ENCODE peak calls at places on chromosomes 5 and 9, in six cellular contexts. I is psoas muscle, C is body of pancreas, X is pancreas, W is Peyer's patch, Z is HCT116. Y is an unnamed sample.

GRCh38 chr9:75120661-75121060 is 32.3 kb downstream of the OSTF1 start:
- DNase-seq in I (no peak), C (no peak), X (no peak), W (no peak), Z (no peak), Y (no peak)

GRCh38 chr5:169149317-169149716 is 151.6 kb downstream of the SLIT3 start:
- DNase-seq in I (no peak), C (no peak), X (no peak), W (no peak), Z (no peak), Y (no peak)

GRCh38 chr9:114207034-114207815 is 51.9 kb downstream of the COL27A1 start:
- DNase-seq in I (peak), C (peak), X (no peak), W (no peak), Z (no peak), Y (peak)

GRCh38 chr9:137045294-137046093 is 483 bp downstream of the NPDC1 start:
- DNase-seq in I (no peak), C (no peak), X (no peak), W (no peak), Z (no peak), Y (no peak)

GRCh38 chr9:38301376-38302106 is 91.0 kb upstream of the ALDH1B1 start:
- DNase-seq in I (no peak), C (peak), X (no peak), W (no peak), Z (no peak), Y (no peak)

GRCh38 chr5:176497852-176498251 is 39.4 kb downstream of the RNF44 start:
- DNase-seq in I (no peak), C (no peak), X (no peak), W (no peak), Z (no peak), Y (no peak)

GRCh38 chr9:15606667-15607472 is 54.0 kb downstream of the CCDC171 start:
- DNase-seq in I (no peak), C (peak), X (no peak), W (no peak), Z (peak), Y (no peak)

GRCh38 chr5:142686210-142686734 is 382 bp upstream of the FGF1 start:
- DNase-seq in I (no peak), C (no peak), X (no peak), W (no peak), Z (no peak), Y (no peak)

GRCh38 chr5:108028411-108028810 is 353.5 kb downstream of the FBXL17 start:
- DNase-seq in I (no peak), C (no peak), X (no peak), W (no peak), Z (no peak), Y (no peak)

GRCh38 chr9:27442464-27442863 is 81.6 kb upstream of the IFNK start:
- DNase-seq in I (no peak), C (peak), X (no peak), W (peak), Z (no peak), Y (no peak)

GRCh38 chr9:137804908-137805356 is 72.7 kb upstream of the CACNA1B start:
- DNase-seq in I (no peak), C (no peak), X (no peak), W (no peak), Z (no peak), Y (no peak)

GRCh38 chr9:138099803-138100598 is 222.4 kb downstream of the CACNA1B start:
- DNase-seq in I (no peak), C (no peak), X (no peak), W (no peak), Z (no peak), Y (no peak)

GRCh38 chr9:133735415-133735775 is 2.8 kb downstream of the SARDH start:
- DNase-seq in I (no peak), C (no peak), X (no peak), W (no peak), Z (no peak), Y (no peak)

GRCh38 chr5:102759289-102759688 is 4.2 kb downstream of the PAM start:
- DNase-seq in I (no peak), C (no peak), X (no peak), W (no peak), Z (no peak), Y (no peak)

GRCh38 chr9:71755869-71756268 is 12.4 kb downstream of the CEMIP2 start:
- DNase-seq in I (no peak), C (no peak), X (no peak), W (no peak), Z (no peak), Y (no peak)

GRCh38 chr5:11378462-11378861 is 525.8 kb downstream of the CTNND2 start:
- DNase-seq in I (no peak), C (no peak), X (no peak), W (no peak), Z (no peak), Y (no peak)

GRCh38 chr5:149030392-149030791 is 32.5 kb downstream of the SH3TC2 start:
- DNase-seq in I (no peak), C (no peak), X (no peak), W (no peak), Z (no peak), Y (no peak)

GRCh38 chr5:140175367-140176027 is 509 bp downstream of the CYSTM1 start:
- DNase-seq in I (peak), C (peak), X (peak), W (peak), Z (no peak), Y (peak)

GRCh38 chr9:99573052-99573451 is 248.6 kb upstream of the NR4A3 start:
- DNase-seq in I (no peak), C (no peak), X (no peak), W (no peak), Z (no peak), Y (no peak)

GRCh38 chr5:59529286-59529685 is 364.2 kb downstream of the PDE4D start:
- DNase-seq in I (no peak), C (no peak), X (no peak), W (no peak), Z (no peak), Y (no peak)

GRCh38 chr5:59522201-59522831 is 371.2 kb downstream of the PDE4D start:
- DNase-seq in I (no peak), C (no peak), X (no peak), W (no peak), Z (no peak), Y (no peak)

GRCh38 chr5:59525310-59525709 is 368.2 kb downstream of the PDE4D start:
- DNase-seq in I (no peak), C (no peak), X (no peak), W (no peak), Z (no peak), Y (no peak)

GRCh38 chr5:59528226-59528862 is 365.2 kb downstream of the PDE4D start:
- DNase-seq in I (no peak), C (no peak), X (no peak), W (no peak), Z (no peak), Y (no peak)

GRCh38 chr5:59525957-59526356 is 367.6 kb downstream of the PDE4D start:
- DNase-seq in I (no peak), C (no peak), X (no peak), W (no peak), Z (no peak), Y (no peak)
- TF ChIP-seq CTCF in I (no peak), C (no peak), X (no peak), W (no peak), Z (no peak), Y (no peak)

GRCh38 chr5:94526708-94527107 is 91.7 kb downstream of the KIAA0825 start:
- DNase-seq in I (no peak), C (no peak), X (no peak), W (no peak), Z (no peak), Y (no peak)
- H3K27ac ChIP-seq in I (no peak), C (no peak), X (no peak), W (no peak), Z (no peak), Y (no peak)

DNA sequence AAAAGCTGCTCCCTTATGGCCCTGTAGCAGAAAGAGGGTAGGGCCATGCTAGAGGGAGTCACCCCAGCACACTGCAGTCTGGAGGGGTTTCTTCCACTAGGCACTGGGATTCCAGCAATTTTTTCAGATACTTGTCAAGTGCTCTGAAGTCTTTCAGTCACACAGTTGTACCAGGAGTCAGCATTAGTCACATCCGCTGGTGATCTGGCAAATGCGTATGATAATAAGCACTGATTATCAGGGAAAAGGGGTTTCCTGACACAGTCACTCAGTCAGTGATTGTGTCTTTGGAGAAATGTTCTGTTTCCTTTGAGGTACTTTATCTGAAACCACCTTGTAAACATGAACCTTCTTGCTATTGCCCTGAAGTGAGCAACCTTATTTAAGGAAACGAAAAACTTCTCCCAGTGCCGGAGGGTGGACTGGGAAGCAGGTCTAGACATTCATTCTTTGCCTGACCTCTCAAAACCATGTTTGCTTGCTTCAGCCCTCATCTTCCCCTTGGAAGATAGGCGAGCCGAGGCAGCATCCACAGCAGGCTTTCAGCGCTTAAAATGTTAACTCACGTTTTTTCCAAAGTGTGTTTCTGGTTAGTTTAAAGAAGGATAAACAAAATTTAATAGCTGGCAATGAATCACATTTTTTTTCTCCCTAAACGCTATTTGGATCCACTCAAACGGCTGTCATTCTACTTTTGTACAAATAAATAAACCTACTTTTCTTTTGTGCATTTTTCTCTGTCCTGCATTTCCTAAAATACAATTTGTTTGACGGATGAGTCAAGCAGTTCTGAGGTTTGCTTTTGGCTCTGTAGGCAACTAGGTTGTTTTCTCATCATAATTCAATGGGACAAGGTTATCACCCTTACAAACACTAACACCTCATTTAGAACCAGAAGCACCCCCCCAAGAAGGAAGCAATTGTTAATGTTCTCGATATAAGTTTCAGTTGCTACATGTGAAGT is 77.7 kb downstream of the FOXD1 start:
- DNase-seq in I (no peak), C (no peak), X (no peak), W (no peak), Z (peak), Y (no peak)
- H3K4me3 ChIP-seq in I (no peak), C (no peak), X (no peak), W (no peak), Z (peak), Y (no peak)

GRCh38 chr9:108933641-108934322 is at the start of gene ELP1:
- DNase-seq in I (peak), C (peak), X (peak), W (peak), Z (peak), Y (peak)
- TF ChIP-seq CTCF in I (no peak), C (no peak), X (no peak), W (peak), Z (no peak), Y (peak)

DNA sequence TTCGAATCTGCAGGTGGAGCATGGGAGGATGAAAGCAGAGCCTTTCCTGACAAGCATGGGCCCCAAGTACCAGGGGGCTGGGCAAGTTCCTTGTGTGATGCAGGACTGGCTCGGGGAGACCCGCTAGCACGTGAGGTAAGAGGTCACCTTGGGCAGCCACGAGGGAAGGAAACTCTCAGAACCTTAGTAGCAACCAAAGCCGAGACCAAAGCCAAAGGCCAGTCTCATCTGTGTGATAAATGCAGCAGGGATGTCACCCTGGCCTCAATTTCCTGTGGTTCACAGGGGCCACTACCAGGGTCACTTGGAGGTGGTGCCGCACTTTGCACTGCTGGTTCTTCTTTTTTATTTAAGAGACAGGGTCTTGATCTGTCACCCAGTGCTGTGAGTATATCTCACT is 39.5 kb downstream of the PRRT1B start:
- DNase-seq in I (no peak), C (no peak), X (no peak), W (no peak), Z (no peak), Y (no peak)
- H3K27ac ChIP-seq in I (no peak), C (no peak), X (no peak), W (no peak), Z (no peak), Y (no peak)

GRCh38 chr5:125576823-125577222 is 830.4 kb upstream of the ZNF608 start:
- DNase-seq in I (no peak), C (no peak), X (no peak), W (no peak), Z (no peak), Y (no peak)
- H3K4me3 ChIP-seq in I (no peak), C (no peak), X (no peak), W (no peak), Z (no peak), Y (no peak)

Y was measured in gastrocnemius medialis.